ENCODE peak calls at places on chromosome 21, in nine cellular contexts. F is pancreas, L is cardiac muscle cell, X is progenitor cell of endocrine pancreas, G is bronchial epithelial cell, R is upper lobe of left lung, Q is ovary, E is B cell, B is neural progenitor cell. S is an unnamed sample.

GRCh38 chr21:34511787-34512451 is at the start of gene KCNE1:
- DNase-seq in X (no peak), F (no peak), R (peak), E (no peak), B (no peak), L (no peak), Q (no peak), G (peak), S (no peak)

GRCh38 chr21:25974937-25975336 is 195.6 kb downstream of the APP start:
- DNase-seq in B (no peak), E (no peak), Q (no peak), X (no peak), R (no peak), L (no peak), F (no peak), G (no peak), S (no peak)

GRCh38 chr21:37490084-37490483 is 123.5 kb downstream of the DYRK1A start:
- DNase-seq in E (no peak), F (no peak), X (no peak), B (no peak), R (no peak), Q (no peak), G (no peak), L (no peak), S (no peak)

GRCh38 chr21:29232601-29233541 is 65.9 kb upstream of the BACH1 start:
- DNase-seq in X (no peak), Q (no peak), L (no peak), E (peak), G (peak), R (no peak), F (no peak), B (no peak), S (no peak)

GRCh38 chr21:44658913-44659595 is 1.3 kb downstream of the KRTAP12-3 start:
- DNase-seq in F (no peak), L (no peak), Q (no peak), E (no peak), R (no peak), G (no peak), B (no peak), X (no peak), S (no peak)

GRCh38 chr21:28308516-28308915 is 684.2 kb downstream of the LTN1 start:
- DNase-seq in R (no peak), B (no peak), F (no peak), X (no peak), G (peak), E (no peak), Q (no peak), L (no peak), S (no peak)

GRCh38 chr21:35075546-35075945 is 26.4 kb upstream of the RUNX1 start:
- DNase-seq in B (no peak), R (no peak), E (no peak), Q (no peak), X (no peak), L (no peak), G (peak), F (no peak), S (no peak)

GRCh38 chr21:36994501-36995189 is 11.9 kb upstream of the RIPPLY3 start:
- DNase-seq in Q (no peak), F (no peak), R (no peak), E (peak), X (no peak), L (no peak), G (peak), B (peak), S (no peak)

GRCh38 chr21:42009018-42009830 is 936 bp downstream of the ZBTB21 start:
- DNase-seq in B (peak), L (peak), F (peak), E (peak), R (peak), Q (peak), X (peak), G (peak), S (peak)

GRCh38 chr21:42837421-42838211 is 41.7 kb downstream of the WDR4 start:
- DNase-seq in L (no peak), G (no peak), X (no peak), F (no peak), B (no peak), R (no peak), E (no peak), Q (peak), S (peak)

GRCh38 chr21:30434033-30434631 is 4.1 kb downstream of the KRTAP13-4 start:
- DNase-seq in F (no peak), L (peak), X (peak), G (peak), E (no peak), B (peak), R (no peak), Q (no peak), S (no peak)

GRCh38 chr21:29240136-29240535 is 58.6 kb upstream of the BACH1 start:
- DNase-seq in X (no peak), F (no peak), Q (no peak), G (no peak), L (no peak), B (no peak), E (no peak), R (no peak), S (no peak)

GRCh38 chr21:27695246-27695645 is 728.4 kb upstream of the ADAMTS5 start:
- DNase-seq in X (no peak), B (no peak), L (no peak), E (no peak), R (no peak), F (no peak), Q (no peak), G (no peak), S (no peak)

GRCh38 chr21:42777064-42777756 is 102.1 kb downstream of the WDR4 start:
- DNase-seq in G (no peak), Q (no peak), F (no peak), R (no peak), L (no peak), E (no peak), B (no peak), X (no peak), S (no peak)

GRCh38 chr21:43208561-43209332 is 39.9 kb downstream of the CRYAA start:
- DNase-seq in G (no peak), E (no peak), B (no peak), F (peak), R (peak), L (no peak), Q (no peak), X (peak), S (no peak)

GRCh38 chr21:35528109-35529042 is 479.3 kb upstream of the RUNX1 start:
- DNase-seq in Q (peak), B (no peak), E (peak), R (peak), L (no peak), G (no peak), F (peak), X (no peak), S (peak)

GRCh38 chr21:34701726-34702125 is 32.9 kb downstream of the CLIC6 start:
- DNase-seq in B (no peak), F (no peak), X (no peak), R (no peak), L (no peak), Q (no peak), G (no peak), E (no peak), S (no peak)

GRCh38 chr21:26920055-26920454 is 46.8 kb downstream of the ADAMTS5 start:
- DNase-seq in G (peak), X (no peak), L (no peak), Q (no peak), E (no peak), B (no peak), F (no peak), R (no peak), S (no peak)

GRCh38 chr21:16125274-16125673 is 395.5 kb downstream of the USP25 start:
- DNase-seq in Q (no peak), E (no peak), G (no peak), R (no peak), L (no peak), X (no peak), B (no peak), F (no peak), S (no peak)

GRCh38 chr21:29650561-29651022 is 289.2 kb downstream of the GRIK1 start:
- DNase-seq in X (no peak), Q (no peak), E (no peak), F (no peak), R (no peak), B (no peak), G (no peak), L (no peak), S (no peak)

GRCh38 chr21:22993144-22993543 is 1994.9 kb downstream of the NCAM2 start:
- DNase-seq in E (no peak), L (peak), Q (no peak), F (no peak), B (no peak), G (no peak), X (no peak), R (no peak), S (no peak)

GRCh38 chr21:32237021-32237420 is 41.8 kb downstream of the MIS18A start:
- DNase-seq in G (no peak), X (no peak), Q (no peak), L (no peak), R (no peak), E (no peak), F (no peak), B (no peak), S (no peak)

GRCh38 chr21:41836166-41837015 is 42.8 kb downstream of the PRDM15 start:
- DNase-seq in F (no peak), Q (no peak), G (no peak), B (no peak), X (no peak), L (no peak), E (no peak), R (no peak), S (no peak)

GRCh38 chr21:41653944-41654625 is 112.8 kb downstream of the RIPK4 start:
- DNase-seq in B (no peak), G (peak), X (no peak), Q (no peak), L (no peak), E (no peak), F (no peak), R (no peak), S (no peak)

GRCh38 chr21:21200103-21200938 is 202.1 kb downstream of the NCAM2 start:
- DNase-seq in F (no peak), X (no peak), B (no peak), R (peak), E (no peak), Q (no peak), G (peak), L (no peak), S (no peak)

GRCh38 chr21:27590271-27590670 is 623.4 kb upstream of the ADAMTS5 start:
- DNase-seq in F (no peak), R (no peak), B (no peak), X (no peak), G (no peak), E (no peak), L (no peak), Q (no peak), S (no peak)

GRCh38 chr21:29114765-29115164 is 15.7 kb upstream of the MAP3K7CL start:
- DNase-seq in G (peak), R (no peak), L (no peak), Q (no peak), E (no peak), X (no peak), F (no peak), B (peak), S (no peak)

GRCh38 chr21:31798842-31799691 is 67.1 kb upstream of the SCAF4 start:
- DNase-seq in E (no peak), L (peak), X (peak), F (no peak), B (no peak), Q (no peak), G (peak), R (peak), S (no peak)

GRCh38 chr21:35478096-35479080 is 429.3 kb upstream of the RUNX1 start:
- DNase-seq in X (no peak), Q (peak), F (no peak), R (no peak), L (no peak), G (no peak), E (no peak), B (no peak), S (no peak)

GRCh38 chr21:31222142-31222541 is 121.9 kb downstream of the TIAM1 start:
- DNase-seq in X (no peak), R (no peak), Q (no peak), G (peak), B (no peak), F (no peak), L (no peak), E (no peak), S (no peak)

DNA sequence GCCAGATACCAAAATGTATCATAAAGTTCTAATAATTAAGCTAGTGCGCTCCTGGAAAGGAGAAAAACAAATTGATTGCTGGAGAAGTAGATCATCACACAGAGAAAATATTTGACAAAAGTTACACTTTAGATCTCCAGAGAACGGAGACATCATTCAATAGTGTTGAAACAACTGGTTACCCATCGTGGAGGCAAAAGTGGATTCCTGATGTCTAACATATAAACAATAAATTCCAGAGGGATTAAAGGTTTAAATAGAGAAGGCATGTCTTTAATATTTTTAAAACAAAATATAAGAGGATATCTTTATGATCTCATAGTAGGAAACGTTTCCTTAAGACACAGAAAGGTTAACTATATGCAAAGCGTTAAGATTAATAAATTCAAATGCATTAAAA is 41.0 kb downstream of the NRIP1 start:
- DNase-seq in F (no peak), L (no peak), G (no peak), B (no peak), E (no peak), Q (no peak), X (no peak), R (no peak), S (no peak)
- TF ChIP-seq CTCF in F (no peak), L (no peak), G (no peak), B (no peak), E (no peak), Q (no peak), X (no peak), R (no peak), S (no peak)

DNA sequence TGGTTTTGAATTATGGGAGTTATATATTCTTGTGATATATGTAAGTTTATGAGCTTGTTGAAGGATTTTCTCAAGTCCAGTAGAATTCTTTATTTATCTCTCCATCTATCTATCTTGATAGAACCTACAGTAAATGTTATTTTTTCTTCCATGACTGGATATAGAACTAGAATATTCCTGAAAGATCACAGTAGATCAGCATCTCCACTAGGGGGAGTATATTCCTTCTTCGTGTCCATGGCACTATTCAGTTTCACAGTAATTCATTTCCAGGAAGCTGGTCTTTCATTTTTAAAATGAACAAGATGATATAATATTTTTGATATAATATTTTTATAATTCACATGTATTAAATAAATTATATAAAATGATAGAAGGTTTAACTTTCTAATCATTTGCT is 18.8 kb downstream of the TMPRSS15 start:
- DNase-seq in B (peak), X (no peak), L (peak), Q (no peak), R (no peak), G (peak), F (no peak), E (peak), S (no peak)
- TF ChIP-seq CTCF in B (peak), X (peak), L (peak), Q (no peak), R (peak), G (no peak), F (no peak), E (peak), S (peak)

GRCh38 chr21:15076730-15077129 is 11.9 kb upstream of the NRIP1 start:
- DNase-seq in E (no peak), L (no peak), X (no peak), R (no peak), Q (no peak), G (no peak), B (no peak), F (no peak), S (no peak)
- TF ChIP-seq CTCF in E (no peak), L (no peak), X (no peak), R (no peak), Q (no peak), G (no peak), B (no peak), F (no peak), S (no peak)

GRCh38 chr21:39037807-39038405 is 145.3 kb downstream of the PSMG1 start:
- DNase-seq in L (no peak), E (no peak), X (no peak), R (no peak), F (no peak), Q (no peak), B (peak), G (peak), S (no peak)
- TF ChIP-seq CTCF in L (no peak), E (no peak), X (no peak), R (no peak), F (no peak), Q (no peak), B (peak), G (no peak), S (no peak)

DNA sequence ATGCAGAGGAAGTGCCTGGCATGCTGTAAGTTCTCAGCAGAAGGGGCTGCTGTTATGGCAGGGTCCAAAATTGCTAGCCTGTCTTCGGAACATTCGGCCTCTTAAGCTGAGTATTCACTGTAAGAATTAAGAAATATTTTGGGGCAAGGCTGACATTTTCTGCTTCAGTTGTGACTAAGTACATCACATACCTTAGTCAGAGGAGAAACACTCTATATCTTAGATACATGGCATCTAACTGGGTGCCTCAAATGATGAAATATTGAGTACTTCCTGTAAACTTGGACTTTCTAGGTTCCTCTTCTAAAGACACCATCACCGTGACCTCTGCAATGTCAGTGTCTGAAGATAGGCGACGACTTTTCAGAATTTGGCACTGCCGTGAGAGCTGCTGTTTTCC is 65.6 kb downstream of the PCBP3 start:
- DNase-seq in X (no peak), G (no peak), F (no peak), E (no peak), L (no peak), R (no peak), Q (no peak), B (no peak), S (no peak)
- TF ChIP-seq CTCF in X (no peak), G (no peak), F (no peak), E (no peak), L (no peak), R (no peak), Q (no peak), B (no peak), S (no peak)

GRCh38 chr21:17730782-17731181 is 88.4 kb downstream of the C21orf91 start:
- DNase-seq in G (peak), F (no peak), E (no peak), L (no peak), Q (no peak), R (no peak), B (no peak), X (no peak), S (no peak)

GRCh38 chr21:17731554-17731953 is 87.6 kb downstream of the C21orf91 start:
- DNase-seq in E (no peak), L (no peak), F (no peak), Q (no peak), B (no peak), R (no peak), G (no peak), X (no peak), S (no peak)

GRCh38 chr21:17733209-17733608 is 85.9 kb downstream of the C21orf91 start:
- DNase-seq in R (no peak), B (no peak), G (no peak), X (no peak), E (no peak), Q (no peak), L (no peak), F (no peak), S (no peak)

GRCh38 chr21:17729455-17729854 is 89.7 kb downstream of the C21orf91 start:
- DNase-seq in Q (no peak), E (no peak), X (no peak), F (no peak), B (no peak), R (no peak), G (no peak), L (no peak), S (no peak)

GRCh38 chr21:17732306-17732705 is 86.8 kb downstream of the C21orf91 start:
- DNase-seq in X (no peak), E (no peak), Q (no peak), G (no peak), F (no peak), L (no peak), B (no peak), R (no peak), S (no peak)
- TF ChIP-seq CTCF in X (no peak), E (no peak), Q (no peak), G (no peak), F (no peak), L (no peak), B (no peak), R (no peak), S (no peak)

DNA sequence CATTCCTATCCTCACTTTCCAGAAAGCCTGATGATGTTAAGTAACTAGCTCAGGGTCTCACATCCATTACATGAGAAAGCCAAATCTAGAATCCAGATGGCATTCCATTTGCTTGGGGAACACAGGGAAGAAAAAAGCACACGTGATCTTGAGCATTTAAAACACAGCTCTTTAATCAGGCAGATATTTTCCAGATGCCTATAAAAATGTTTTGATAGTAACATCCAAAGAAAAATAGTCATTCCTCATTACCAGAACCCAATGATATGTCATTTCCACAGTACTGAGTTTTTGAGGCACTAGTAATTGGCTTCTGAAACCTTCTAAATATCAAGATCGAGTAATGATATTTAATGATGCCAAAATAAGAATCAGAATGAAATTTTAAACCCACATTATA is 291.8 kb downstream of the DSCAM start:
- DNase-seq in Q (no peak), L (no peak), R (no peak), E (no peak), B (no peak), X (no peak), F (no peak), G (no peak), S (no peak)
- TF ChIP-seq CTCF in Q (no peak), L (no peak), R (no peak), E (no peak), B (no peak), X (no peak), F (no peak), G (no peak), S (no peak)

DNA sequence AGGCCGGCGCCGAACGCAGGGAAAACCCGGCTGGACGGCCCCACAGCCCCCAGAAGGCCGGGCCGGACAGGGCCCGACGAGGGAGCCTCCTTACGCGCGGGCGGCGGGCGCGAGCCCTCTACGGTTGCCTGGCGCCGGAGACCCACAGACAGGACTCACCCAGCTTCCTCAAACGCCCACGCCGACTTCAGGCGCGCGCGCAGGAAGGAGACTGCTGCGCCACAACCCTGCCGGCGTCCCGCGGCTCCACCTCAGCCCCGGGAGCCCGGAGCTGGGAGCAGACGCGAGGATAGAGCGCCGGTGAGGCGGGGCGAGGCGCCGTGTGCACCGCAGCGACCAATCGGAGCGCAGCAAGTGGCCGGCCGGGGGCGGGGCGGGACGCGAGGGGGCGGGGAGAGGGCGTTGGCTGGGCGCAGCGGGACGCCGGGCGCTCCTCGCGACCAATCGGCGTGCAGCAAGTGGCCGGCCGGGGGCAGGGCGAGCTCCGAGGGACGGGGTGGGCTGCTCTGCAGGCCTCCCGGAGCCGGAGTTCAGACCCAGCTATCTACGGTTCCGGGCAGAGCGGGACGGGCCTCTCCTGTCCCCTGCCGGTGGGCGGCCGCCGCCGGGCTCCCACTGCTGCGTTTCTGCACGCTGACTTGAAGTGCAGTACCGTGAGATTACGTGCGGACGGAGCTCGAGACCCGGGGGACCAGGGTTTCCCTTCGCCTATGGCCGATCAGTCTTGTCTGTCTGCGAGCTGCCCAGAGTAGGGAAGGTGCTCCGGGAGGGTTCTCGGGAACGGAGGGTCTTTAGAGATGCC is at the start of gene TMEM50B:
- DNase-seq in G (peak), Q (peak), F (peak), R (peak), X (peak), B (peak), L (peak), E (peak), S (peak)
- TF ChIP-seq CTCF in G (peak), Q (peak), F (peak), R (peak), X (peak), B (peak), L (peak), E (peak), S (peak)